ENCODE peak calls at places on chromosomes 12 and 14, in five cellular contexts. X is LoVo; E is stimulated activated CD8-positive, alpha-beta memory T cell treated with anti-CD3 and anti-CD28 coated beads, Interleukin-7, amount 100 ng/mL, for 24 hours; M is endothelial cell; T is AG04450. C is an unnamed sample.

GRCh38 chr14:82755476-82755875 is 1221.8 kb upstream of the SEL1L start:
- DNase-seq in X (no peak), E (no peak), M (no peak), T (no peak), C (no peak)

GRCh38 chr14:77151918-77152588 is 10.5 kb upstream of the ZDHHC22 start:
- DNase-seq in X (peak), E (no peak), M (no peak), T (no peak), C (no peak)

GRCh38 chr12:2580821-2581220 is 213.9 kb upstream of the FKBP4 start:
- DNase-seq in X (no peak), E (no peak), M (no peak), T (peak), C (no peak)

GRCh38 chr14:24367506-24368214 is at the start of gene NFATC4:
- DNase-seq in X (no peak), E (no peak), M (peak), T (peak), C (peak)

GRCh38 chr12:40668095-40668494 is 24.1 kb upstream of the CNTN1 start:
- DNase-seq in X (no peak), E (no peak), M (no peak), T (no peak), C (no peak)

GRCh38 chr12:92566448-92567040 is 136.2 kb upstream of the PLEKHG7 start:
- DNase-seq in X (no peak), E (no peak), M (no peak), T (no peak), C (no peak)

GRCh38 chr14:95871531-95871930 is 5.1 kb upstream of the TUNAR start:
- DNase-seq in X (no peak), E (no peak), M (no peak), T (no peak), C (no peak)

GRCh38 chr14:35331605-35332516 is 39.7 kb downstream of the PSMA6 start:
- DNase-seq in X (peak), E (no peak), M (no peak), T (no peak), C (peak)

GRCh38 chr12:116455540-116456306 is 103.5 kb upstream of the MAP1LC3B2 start:
- DNase-seq in X (peak), E (no peak), M (peak), T (peak), C (peak)

GRCh38 chr12:67943295-67943892 is 45.9 kb upstream of the IFNG-AS1 start:
- DNase-seq in X (peak), E (peak), M (peak), T (peak), C (peak)

GRCh38 chr14:36001936-36002335 is 174.6 kb downstream of the PTCSC3 start:
- DNase-seq in X (no peak), E (no peak), M (no peak), T (no peak), C (no peak)

GRCh38 chr12:120394483-120395367 is 25.8 kb upstream of the MSI1 start:
- DNase-seq in X (no peak), E (no peak), M (peak), T (no peak), C (peak)

GRCh38 chr14:37591311-37591940 is 3.6 kb downstream of the FOXA1 start:
- DNase-seq in X (peak), E (no peak), M (peak), T (no peak), C (peak)

GRCh38 chr12:108468149-108468968 is 46.7 kb upstream of the FICD start:
- DNase-seq in X (peak), E (no peak), M (peak), T (no peak), C (peak)

GRCh38 chr14:77158175-77158908 is 16.8 kb upstream of the ZDHHC22 start:
- DNase-seq in X (no peak), E (no peak), M (no peak), T (peak), C (peak)

GRCh38 chr12:121939190-121939589 is 20.8 kb downstream of the CFAP251 start:
- DNase-seq in X (no peak), E (no peak), M (no peak), T (no peak), C (no peak)

GRCh38 chr14:63766616-63767015 is 38.8 kb upstream of the SGPP1 start:
- DNase-seq in X (no peak), E (no peak), M (no peak), T (no peak), C (no peak)

GRCh38 chr12:63997198-63997597 is 152.7 kb downstream of the SRGAP1 start:
- DNase-seq in X (no peak), E (no peak), M (no peak), T (no peak), C (no peak)

GRCh38 chr14:69339426-69339825 is 58.7 kb downstream of the ERH start:
- DNase-seq in X (no peak), E (no peak), M (no peak), T (no peak), C (no peak)

GRCh38 chr14:106586098-106586704 is 1059.8 kb downstream of the TMEM121 start:
- DNase-seq in X (peak), E (peak), M (no peak), T (no peak), C (peak)

GRCh38 chr12:9034095-9034494 is 44.7 kb downstream of the KLRG1 start:
- DNase-seq in X (no peak), E (no peak), M (no peak), T (no peak), C (no peak)

GRCh38 chr12:76152161-76152807 is 67.8 kb upstream of the NAP1L1 start:
- DNase-seq in X (no peak), E (no peak), M (no peak), T (no peak), C (no peak)

GRCh38 chr14:70188608-70189540 is at the start of gene SLC8A3:
- DNase-seq in X (no peak), E (no peak), M (peak), T (no peak), C (peak)

GRCh38 chr14:73231874-73232851 is 5.1 kb upstream of the PAPLN start:
- DNase-seq in X (peak), E (no peak), M (peak), T (no peak), C (peak)

GRCh38 chr12:5432011-5432400 is at the start of gene NTF3:
- DNase-seq in X (no peak), E (no peak), M (peak), T (peak), C (no peak)

GRCh38 chr14:69373104-69373503 is 25.0 kb downstream of the ERH start:
- DNase-seq in X (no peak), E (no peak), M (no peak), T (no peak), C (no peak)